ENCODE peak calls at places on chromosomes 12 and 14, in ten cellular contexts. M is NCI-H748 treated with DMSO at 0.1 percent for 48 hours; N is kidney tubule cell; C is left lobe of liver; O is COR-L47; G is left ventricle myocardium inferior; Z is progenitor cell of endocrine pancreas; D is GM13977; T is effector CD4-positive, alpha-beta T cell; B is stimulated activated CD4-positive, alpha-beta T cell treated with anti-CD3 and anti-CD28 coated beads, Interleukin-1b, Interleukin-23, amount 100 ng/mL, for 4 hours. R is an unnamed sample.
A peak's percentile ranks its signal among the peaks of the same experiment; 100 is the strongest.

GRCh38 chr14:50875359-50876090 is 3.7 kb downstream of the ABHD12B start:
- DNase-seq in M (no peak), N (no peak), C (no peak), O (no peak), G (no peak), Z (no peak), D (peak; percentile 86), T (peak; percentile 30), B (peak; percentile 17), R (no peak)

GRCh38 chr14:49405291-49405690 is 180.9 kb downstream of the RPS29 start:
- DNase-seq in M (no peak), N (no peak), C (no peak), O (no peak), G (no peak), Z (no peak), D (no peak), T (no peak), B (no peak), R (no peak)

GRCh38 chr14:53306267-53306721 is 153.2 kb upstream of the DDHD1 start:
- DNase-seq in M (peak; percentile 32), N (peak; percentile 54), C (no peak), O (peak; percentile 17), G (peak; percentile 56), Z (peak; percentile 18), D (peak; percentile 23), T (peak; percentile 6), B (peak; percentile 28), R (no peak)

GRCh38 chr14:69037790-69038448 is 58.8 kb upstream of the ACTN1 start:
- DNase-seq in M (no peak), N (peak; percentile 76), C (no peak), O (no peak), G (no peak), Z (no peak), D (no peak), T (no peak), B (no peak), R (no peak)

GRCh38 chr12:121025442-121026226 is 9.3 kb upstream of the C12orf43 start:
- DNase-seq in M (no peak), N (no peak), C (peak; percentile 90), O (no peak), G (no peak), Z (no peak), D (no peak), T (no peak), B (no peak), R (no peak)

GRCh38 chr14:54857830-54858269 is 44.8 kb downstream of the GCH1 start:
- DNase-seq in M (no peak), N (no peak), C (no peak), O (no peak), G (no peak), Z (no peak), D (peak; percentile 28), T (no peak), B (no peak), R (no peak)

GRCh38 chr12:128806573-128806972 is 17.2 kb downstream of the SLC15A4 start:
- DNase-seq in M (no peak), N (no peak), C (no peak), O (no peak), G (no peak), Z (no peak), D (no peak), T (no peak), B (no peak), R (no peak)

GRCh38 chr12:102374190-102374589 is 106.2 kb downstream of the IGF1 start:
- DNase-seq in M (no peak), N (no peak), C (no peak), O (no peak), G (no peak), Z (no peak), D (no peak), T (no peak), B (no peak), R (no peak)

GRCh38 chr14:20494935-20495766 is 10.2 kb upstream of the RNASE10 start:
- DNase-seq in M (no peak), N (peak; percentile 17), C (no peak), O (no peak), G (no peak), Z (no peak), D (no peak), T (no peak), B (no peak), R (no peak)

GRCh38 chr12:57001448-57001906 is 4.9 kb downstream of the ZBTB39 start:
- DNase-seq in M (peak; percentile 33), N (peak; percentile 71), C (peak; percentile 91), O (peak; percentile 36), G (peak; percentile 55), Z (peak; percentile 62), D (peak; percentile 72), T (peak; percentile 69), B (peak; percentile 75), R (no peak)

GRCh38 chr14:31945074-31945613 is 132.0 kb upstream of the ARHGAP5 start:
- DNase-seq in M (peak; percentile 36), N (no peak), C (no peak), O (peak; percentile 71), G (no peak), Z (no peak), D (no peak), T (no peak), B (no peak), R (peak; percentile 92)

GRCh38 chr12:54140958-54141388 is 47.8 kb downstream of the SMUG1 start:
- DNase-seq in M (no peak), N (no peak), C (no peak), O (no peak), G (peak; percentile 27), Z (no peak), D (no peak), T (no peak), B (no peak), R (no peak)

GRCh38 chr12:78759387-78759786 is 105.2 kb upstream of the SYT1 start:
- DNase-seq in M (peak; percentile 12), N (peak; percentile 69), C (no peak), O (no peak), G (no peak), Z (no peak), D (no peak), T (no peak), B (no peak), R (no peak)

GRCh38 chr12:93219947-93220346 is 157.8 kb upstream of the NUDT4 start:
- DNase-seq in M (no peak), N (no peak), C (no peak), O (no peak), G (no peak), Z (no peak), D (no peak), T (no peak), B (no peak), R (no peak)

GRCh38 chr14:77364146-77364545 is 12.7 kb downstream of the TMED8 start:
- DNase-seq in M (no peak), N (peak; percentile 36), C (no peak), O (no peak), G (no peak), Z (no peak), D (no peak), T (no peak), B (no peak), R (no peak)

GRCh38 chr12:67269632-67270578 is 747 bp downstream of the CAND1 start:
- DNase-seq in M (peak; percentile 66), N (peak; percentile 31), C (peak; percentile 61), O (peak; percentile 66), G (peak; percentile 29), Z (peak; percentile 31), D (peak; percentile 26), T (peak; percentile 38), B (peak; percentile 31), R (no peak)

GRCh38 chr14:79369359-79370332 is 841.7 kb downstream of the DIO2 start:
- DNase-seq in M (no peak), N (peak; percentile 66), C (no peak), O (no peak), G (no peak), Z (no peak), D (no peak), T (no peak), B (no peak), R (no peak)

GRCh38 chr12:108613548-108613947 is 15.7 kb upstream of the TMEM119 start:
- DNase-seq in M (no peak), N (peak; percentile 82), C (no peak), O (no peak), G (no peak), Z (no peak), D (no peak), T (no peak), B (no peak), R (no peak)

GRCh38 chr12:19893514-19893913 is 454.2 kb downstream of the AEBP2 start:
- DNase-seq in M (no peak), N (peak; percentile 9), C (no peak), O (no peak), G (no peak), Z (no peak), D (peak; percentile 19), T (no peak), B (no peak), R (no peak)

GRCh38 chr12:54411398-54412241 is 7.4 kb downstream of the ITGA5 start:
- DNase-seq in M (no peak), N (peak; percentile 99), C (no peak), O (no peak), G (peak; percentile 68), Z (no peak), D (no peak), T (peak; percentile 42), B (no peak), R (no peak)

GRCh38 chr12:66035289-66035961 is 95.1 kb downstream of the LLPH start:
- DNase-seq in M (no peak), N (peak; percentile 59), C (no peak), O (no peak), G (no peak), Z (no peak), D (no peak), T (no peak), B (no peak), R (no peak)

GRCh38 chr12:74890237-74890599 is 319.4 kb downstream of the KCNC2 start:
- DNase-seq in M (no peak), N (peak; percentile 90), C (no peak), O (no peak), G (no peak), Z (no peak), D (peak; percentile 20), T (no peak), B (no peak), R (no peak)

GRCh38 chr12:54060174-54060974 is 6.7 kb downstream of the HOXC4 start:
- DNase-seq in M (no peak), N (no peak), C (no peak), O (no peak), G (no peak), Z (no peak), D (no peak), T (no peak), B (no peak), R (no peak)

GRCh38 chr12:106126441-106127288 is 12.1 kb downstream of the NUAK1 start:
- DNase-seq in M (no peak), N (peak; percentile 86), C (no peak), O (no peak), G (no peak), Z (no peak), D (no peak), T (no peak), B (no peak), R (no peak)

GRCh38 chr12:114006482-114007425 is 40.6 kb upstream of the RBM19 start:
- DNase-seq in M (no peak), N (no peak), C (no peak), O (no peak), G (no peak), Z (no peak), D (no peak), T (no peak), B (no peak), R (peak; percentile 31)

GRCh38 chr14:68569546-68569908 is 223.3 kb downstream of the ZFP36L1 start:
- DNase-seq in M (no peak), N (no peak), C (no peak), O (no peak), G (no peak), Z (no peak), D (no peak), T (no peak), B (no peak), R (no peak)

GRCh38 chr12:109310247-109311125 is 1.4 kb upstream of the FOXN4 start:
- DNase-seq in M (peak; percentile 91), N (no peak), C (no peak), O (peak; percentile 86), G (no peak), Z (no peak), D (peak; percentile 31), T (no peak), B (no peak), R (peak; percentile 81)

GRCh38 chr14:52355526-52355925 is 41.4 kb downstream of the PTGER2 start:
- DNase-seq in M (no peak), N (peak; percentile 58), C (no peak), O (no peak), G (no peak), Z (no peak), D (no peak), T (no peak), B (no peak), R (no peak)